ENCODE peak calls at places on chromosomes 12 and 14, in five cellular contexts. One of them, this sample, is unnamed. For H3K9me2 and H3K27me3, the result is how much of the 10 kb centered on the place peaks cover.

GRCh38 chr12:49912345-49912744 is 8.6 kb upstream of the FAIM2 start:
- DNase-seq in MM.1S: no peak
- DNase-seq in GM23248: no peak
- DNase-seq in GM23338: no peak
- DNase-seq in PC-3: no peak
- DNase-seq in this sample: no peak

GRCh38 chr12:87870493-87870892 is 158.7 kb downstream of the C12orf50 start:
- DNase-seq in MM.1S: no peak
- DNase-seq in GM23248: no peak
- DNase-seq in GM23338: no peak
- DNase-seq in PC-3: no peak
- DNase-seq in this sample: no peak

GRCh38 chr12:118137148-118137678 is 1.3 kb downstream of the PEBP1 start:
- DNase-seq in MM.1S: no peak
- DNase-seq in GM23248: no peak
- DNase-seq in GM23338: no peak
- DNase-seq in PC-3: no peak
- DNase-seq in this sample: no peak

GRCh38 chr14:68978550-68978911 is 571 bp downstream of the ACTN1 start:
- DNase-seq in MM.1S: no peak
- DNase-seq in GM23248: peak
- DNase-seq in GM23338: peak
- DNase-seq in PC-3: peak
- DNase-seq in this sample: peak

GRCh38 chr14:61382842-61383241 is 61.5 kb downstream of the PRKCH start:
- DNase-seq in MM.1S: no peak
- DNase-seq in GM23248: no peak
- DNase-seq in GM23338: no peak
- DNase-seq in PC-3: no peak
- DNase-seq in this sample: no peak

GRCh38 chr12:41067941-41068645 is 120.0 kb upstream of the PDZRN4 start:
- DNase-seq in MM.1S: peak
- DNase-seq in GM23248: no peak
- DNase-seq in GM23338: no peak
- DNase-seq in PC-3: no peak
- DNase-seq in this sample: no peak

GRCh38 chr14:96062010-96062409 is 22.8 kb downstream of the C14orf132 start:
- DNase-seq in MM.1S: no peak
- DNase-seq in GM23248: no peak
- DNase-seq in GM23338: no peak
- DNase-seq in PC-3: no peak
- DNase-seq in this sample: no peak

GRCh38 chr12:3035815-3036702 is 41.1 kb upstream of the TSPAN9 start:
- DNase-seq in MM.1S: no peak
- DNase-seq in GM23248: peak
- DNase-seq in GM23338: peak
- DNase-seq in PC-3: no peak
- DNase-seq in this sample: peak

GRCh38 chr12:88052686-88053085 is 23.5 kb upstream of the C12orf50 start:
- DNase-seq in MM.1S: peak
- DNase-seq in GM23248: peak
- DNase-seq in GM23338: peak
- DNase-seq in PC-3: peak
- DNase-seq in this sample: peak

GRCh38 chr12:53616950-53617349 is 9.2 kb downstream of the ATF7 start:
- DNase-seq in MM.1S: no peak
- DNase-seq in GM23248: no peak
- DNase-seq in GM23338: no peak
- DNase-seq in PC-3: no peak
- DNase-seq in this sample: no peak

GRCh38 chr12:66584673-66585072 is 94.2 kb downstream of the GRIP1 start:
- DNase-seq in MM.1S: no peak
- DNase-seq in GM23248: peak
- DNase-seq in GM23338: no peak
- DNase-seq in PC-3: peak
- DNase-seq in this sample: no peak

GRCh38 chr12:68011882-68012207 is 22.6 kb downstream of the IFNG-AS1 start:
- DNase-seq in MM.1S: no peak
- DNase-seq in GM23248: peak
- DNase-seq in GM23338: peak
- DNase-seq in PC-3: no peak
- DNase-seq in this sample: no peak

GRCh38 chr14:102540310-102541028 is 30.9 kb upstream of the ANKRD9 start:
- DNase-seq in MM.1S: no peak
- DNase-seq in GM23248: no peak
- DNase-seq in GM23338: no peak
- DNase-seq in PC-3: no peak
- DNase-seq in this sample: peak

GRCh38 chr12:54163147-54163546 is 25.6 kb downstream of the SMUG1 start:
- DNase-seq in MM.1S: no peak
- DNase-seq in GM23248: no peak
- DNase-seq in GM23338: no peak
- DNase-seq in PC-3: no peak
- DNase-seq in this sample: no peak

GRCh38 chr12:4483885-4484823 is 38.5 kb upstream of the FGF6 start:
- DNase-seq in MM.1S: no peak
- DNase-seq in GM23248: no peak
- DNase-seq in GM23338: no peak
- DNase-seq in PC-3: peak
- DNase-seq in this sample: no peak

GRCh38 chr12:14185441-14186192 is 179.9 kb upstream of the ATF7IP start:
- DNase-seq in MM.1S: peak
- DNase-seq in GM23248: peak
- DNase-seq in GM23338: peak
- DNase-seq in PC-3: peak
- DNase-seq in this sample: peak

GRCh38 chr14:58821421-58821820 is 183.7 kb downstream of the DACT1 start:
- DNase-seq in MM.1S: no peak
- DNase-seq in GM23248: no peak
- DNase-seq in GM23338: no peak
- DNase-seq in PC-3: peak
- DNase-seq in this sample: no peak

GRCh38 chr14:31895206-31895605 is 181.9 kb upstream of the ARHGAP5 start:
- DNase-seq in MM.1S: no peak
- DNase-seq in GM23248: peak
- DNase-seq in GM23338: no peak
- DNase-seq in PC-3: peak
- DNase-seq in this sample: no peak

GRCh38 chr14:55847766-55848165 is 267.8 kb downstream of the KTN1 start:
- DNase-seq in MM.1S: no peak
- DNase-seq in GM23248: peak
- DNase-seq in GM23338: no peak
- DNase-seq in PC-3: peak
- DNase-seq in this sample: no peak

GRCh38 chr12:94954029-94954685 is 49.3 kb downstream of the NDUFA12 start:
- DNase-seq in MM.1S: no peak
- DNase-seq in GM23248: peak
- DNase-seq in GM23338: no peak
- DNase-seq in PC-3: peak
- DNase-seq in this sample: no peak

GRCh38 chr12:108839011-108839889 is 18.1 kb downstream of the SSH1 start:
- DNase-seq in MM.1S: no peak
- DNase-seq in GM23248: peak
- DNase-seq in GM23338: no peak
- DNase-seq in PC-3: no peak
- DNase-seq in this sample: peak

GRCh38 chr12:7113389-7113871 is 4.4 kb upstream of the C1RL start:
- DNase-seq in MM.1S: peak
- DNase-seq in GM23248: peak
- DNase-seq in GM23338: peak
- DNase-seq in PC-3: peak
- DNase-seq in this sample: peak

GRCh38 chr12:56763753-56764657 is 881 bp downstream of the HSD17B6 start:
- DNase-seq in MM.1S: no peak
- DNase-seq in GM23248: peak
- DNase-seq in GM23338: no peak
- DNase-seq in PC-3: peak
- DNase-seq in this sample: no peak

GRCh38 chr12:57622293-57623245 is 10.4 kb downstream of the B4GALNT1 start:
- DNase-seq in MM.1S: no peak
- DNase-seq in GM23248: no peak
- DNase-seq in GM23338: no peak
- DNase-seq in PC-3: no peak
- DNase-seq in this sample: no peak

GRCh38 chr14:31232081-31232480 is 24.5 kb upstream of the HECTD1 start:
- DNase-seq in MM.1S: no peak
- DNase-seq in GM23248: no peak
- DNase-seq in GM23338: no peak
- DNase-seq in PC-3: no peak
- DNase-seq in this sample: no peak

GRCh38 chr12:113755098-113755497 is 211.0 kb downstream of the RBM19 start:
- DNase-seq in MM.1S: no peak
- DNase-seq in GM23248: no peak
- DNase-seq in GM23338: no peak
- DNase-seq in PC-3: no peak
- DNase-seq in this sample: no peak
- H3K9me2 ChIP-seq in MM.1S: under half
- H3K9me2 ChIP-seq in GM23248: under half
- H3K9me2 ChIP-seq in GM23338: under half
- H3K9me2 ChIP-seq in PC-3: under half
- H3K9me2 ChIP-seq in this sample: under half

GRCh38 chr12:175759-176158 is 38.2 kb downstream of the SLC6A12 start:
- DNase-seq in MM.1S: no peak
- DNase-seq in GM23248: no peak
- DNase-seq in GM23338: no peak
- DNase-seq in PC-3: no peak
- DNase-seq in this sample: no peak

GRCh38 chr12:176321-177181 is 37.4 kb downstream of the SLC6A12 start:
- DNase-seq in MM.1S: no peak
- DNase-seq in GM23248: peak
- DNase-seq in GM23338: no peak
- DNase-seq in PC-3: peak
- DNase-seq in this sample: peak

GRCh38 chr12:177980-178714 is 35.8 kb downstream of the SLC6A12 start:
- DNase-seq in MM.1S: no peak
- DNase-seq in GM23248: no peak
- DNase-seq in GM23338: no peak
- DNase-seq in PC-3: no peak
- DNase-seq in this sample: no peak

GRCh38 chr12:178715-179109 is 35.2 kb downstream of the SLC6A12 start:
- DNase-seq in MM.1S: no peak
- DNase-seq in GM23248: no peak
- DNase-seq in GM23338: no peak
- DNase-seq in PC-3: no peak
- DNase-seq in this sample: no peak

GRCh38 chr12:177336-177979 is 36.5 kb downstream of the SLC6A12 start:
- DNase-seq in MM.1S: no peak
- DNase-seq in GM23248: no peak
- DNase-seq in GM23338: no peak
- DNase-seq in PC-3: no peak
- DNase-seq in this sample: peak
- H3K27me3 ChIP-seq in MM.1S: under half
- H3K27me3 ChIP-seq in GM23248: under half
- H3K27me3 ChIP-seq in GM23338: under half
- H3K27me3 ChIP-seq in PC-3: under half
- H3K27me3 ChIP-seq in this sample: under half

DNA sequence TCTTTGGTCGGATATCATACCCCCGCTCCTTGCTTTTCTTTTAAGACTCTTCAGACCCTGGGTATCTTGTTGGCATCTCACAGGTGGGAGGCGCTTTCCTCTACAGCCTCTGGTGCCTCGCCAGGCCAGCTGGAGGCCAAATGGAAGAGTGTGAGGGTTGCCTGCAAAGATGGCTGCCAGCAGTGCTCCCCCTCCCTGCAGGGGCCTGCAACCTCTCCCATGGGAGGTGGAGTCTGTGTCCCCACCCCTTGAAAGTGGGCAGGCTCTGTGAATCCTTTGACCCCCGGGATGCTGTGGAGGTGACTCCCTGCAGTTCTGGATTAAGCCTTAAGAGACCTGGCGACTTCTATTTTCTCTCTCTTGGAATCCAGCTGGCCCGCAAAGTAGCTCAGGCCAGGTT is 37.7 kb upstream of the NCOR2 start:
- DNase-seq in MM.1S: no peak
- DNase-seq in GM23248: no peak
- DNase-seq in GM23338: no peak
- DNase-seq in PC-3: no peak
- DNase-seq in this sample: no peak
- H3K9me2 ChIP-seq in MM.1S: under half
- H3K9me2 ChIP-seq in GM23248: under half
- H3K9me2 ChIP-seq in GM23338: under half
- H3K9me2 ChIP-seq in PC-3: under half
- H3K9me2 ChIP-seq in this sample: under half

DNA sequence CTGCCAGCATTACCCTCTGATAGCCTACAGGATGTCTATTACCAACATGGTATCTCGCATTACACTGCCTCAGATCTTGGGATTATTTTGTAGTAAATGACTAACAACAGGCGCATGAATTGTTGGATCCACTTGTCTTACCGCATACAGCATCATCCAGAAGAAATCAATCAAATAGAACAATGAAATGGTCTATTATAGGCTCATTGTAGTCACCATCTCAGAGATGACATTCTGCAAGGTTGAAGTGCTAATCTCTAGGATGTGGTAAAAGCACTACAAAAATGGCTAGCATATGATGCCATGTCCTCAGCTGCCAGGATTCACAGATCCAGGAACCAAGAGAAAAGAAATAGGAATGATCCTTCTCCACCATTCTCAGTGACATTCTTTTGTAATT is 52.0 kb downstream of the WASHC3 start:
- DNase-seq in MM.1S: no peak
- DNase-seq in GM23248: no peak
- DNase-seq in GM23338: no peak
- DNase-seq in PC-3: no peak
- DNase-seq in this sample: no peak
- H3K27me3 ChIP-seq in MM.1S: under half
- H3K27me3 ChIP-seq in GM23248: under half
- H3K27me3 ChIP-seq in GM23338: under half
- H3K27me3 ChIP-seq in PC-3: under half
- H3K27me3 ChIP-seq in this sample: under half

GRCh38 chr12:46921754-46922113 is 95.9 kb upstream of the SLC38A4 start:
- DNase-seq in MM.1S: no peak
- DNase-seq in GM23248: peak
- DNase-seq in GM23338: no peak
- DNase-seq in PC-3: peak
- DNase-seq in this sample: no peak
- H3K9me2 ChIP-seq in MM.1S: under half
- H3K9me2 ChIP-seq in GM23248: under half
- H3K9me2 ChIP-seq in GM23338: under half
- H3K9me2 ChIP-seq in PC-3: under half
- H3K9me2 ChIP-seq in this sample: under half

GRCh38 chr14:101502761-101503392 is 58.4 kb upstream of the DIO3 start:
- DNase-seq in MM.1S: no peak
- DNase-seq in GM23248: no peak
- DNase-seq in GM23338: no peak
- DNase-seq in PC-3: no peak
- DNase-seq in this sample: no peak
- H3K27me3 ChIP-seq in MM.1S: under half
- H3K27me3 ChIP-seq in GM23248: under half
- H3K27me3 ChIP-seq in GM23338: under half
- H3K27me3 ChIP-seq in PC-3: under half
- H3K27me3 ChIP-seq in this sample: under half

GRCh38 chr14:23694085-23694975 is 58.2 kb downstream of the DHRS2 start:
- DNase-seq in MM.1S: no peak
- DNase-seq in GM23248: peak
- DNase-seq in GM23338: peak
- DNase-seq in PC-3: no peak
- DNase-seq in this sample: no peak
- H3K9me2 ChIP-seq in MM.1S: under half
- H3K9me2 ChIP-seq in GM23248: under half
- H3K9me2 ChIP-seq in GM23338: under half
- H3K9me2 ChIP-seq in PC-3: under half
- H3K9me2 ChIP-seq in this sample: under half